ENCODE peak calls at places on chromosomes 4 and X, in five cellular contexts. O is T-helper 2 cell, B is neural progenitor cell, Q is HL-60, C is fibroblast of lung. W is an unnamed sample.

GRCh38 chrX:13716905-13717304 is 17.5 kb downstream of the TRAPPC2 start:
- DNase-seq in Q (no peak), B (no peak), C (no peak), O (peak), W (peak)

GRCh38 chr4:150746156-150746555 is 164.2 kb downstream of the MAB21L2 start:
- DNase-seq in Q (no peak), B (no peak), O (no peak), C (peak), W (no peak)

GRCh38 chr4:33696066-33696465 is 2548.2 kb downstream of the ARAP2 start:
- DNase-seq in B (no peak), O (no peak), Q (no peak), C (peak), W (no peak)

GRCh38 chrX:49041683-49042529 is 1.3 kb downstream of the TFE3 start:
- DNase-seq in B (no peak), Q (peak), O (no peak), C (peak), W (peak)

GRCh38 chr4:150305995-150306394 is 227.8 kb downstream of the DCLK2 start:
- DNase-seq in C (peak), B (no peak), O (no peak), Q (no peak), W (no peak)

GRCh38 chr4:176587920-176588319 is 204.8 kb downstream of the VEGFC start:
- DNase-seq in B (no peak), Q (peak), C (peak), O (no peak), W (no peak)

GRCh38 chr4:53480909-53481308 is 103.5 kb downstream of the FIP1L1 start:
- DNase-seq in O (no peak), Q (no peak), B (no peak), C (no peak), W (no peak)

GRCh38 chr4:78936989-78937388 is 2.2 kb downstream of the PAQR3 start:
- DNase-seq in Q (no peak), C (no peak), O (no peak), B (no peak), W (no peak)

GRCh38 chr4:118032691-118033090 is 1.6 kb upstream of the NDST3 start:
- DNase-seq in Q (no peak), B (no peak), O (no peak), C (peak), W (no peak)